ENCODE peak calls at places on chromosome 1, in six cellular contexts. U is HFF-Myc, D is glutamatergic neuron, H is GM13976, V is mucosa of descending colon, W is endothelial cell. J is an unnamed sample.

GRCh38 chr1:16260814-16261213 is 23.8 kb upstream of the CPLANE2 start:
- DNase-seq in U (no peak), D (no peak), H (no peak), V (no peak), W (no peak), J (no peak)

GRCh38 chr1:234169161-234169849 is 204.0 kb upstream of the COA6 start:
- DNase-seq in U (no peak), D (no peak), H (no peak), V (no peak), W (no peak), J (no peak)

GRCh38 chr1:1732381-1732780 is 8.2 kb upstream of the CDK11A start:
- DNase-seq in U (no peak), D (no peak), H (no peak), V (no peak), W (no peak), J (no peak)

GRCh38 chr1:66217021-66217420 is 316.9 kb upstream of the SGIP1 start:
- DNase-seq in U (no peak), D (no peak), H (no peak), V (no peak), W (no peak), J (no peak)

GRCh38 chr1:155969377-155969791 is 9.0 kb downstream of the ARHGEF2 start:
- DNase-seq in U (no peak), D (no peak), H (no peak), V (no peak), W (no peak), J (no peak)

GRCh38 chr1:174815474-174815908 is 184.3 kb upstream of the CACYBP start:
- DNase-seq in U (no peak), D (no peak), H (peak), V (no peak), W (no peak), J (no peak)

GRCh38 chr1:119774746-119775495 is 6.2 kb upstream of the HMGCS2 start:
- DNase-seq in U (no peak), D (no peak), H (no peak), V (peak), W (no peak), J (no peak)

GRCh38 chr1:95035536-95035935 is 37.2 kb downstream of the ALG14 start:
- DNase-seq in U (peak), D (no peak), H (no peak), V (no peak), W (no peak), J (no peak)

GRCh38 chr1:225651872-225652725 is 824 bp downstream of the ENAH start:
- DNase-seq in U (no peak), D (peak), H (no peak), V (peak), W (no peak), J (no peak)

GRCh38 chr1:54105736-54106269 is 47.0 kb downstream of the CDCP2 start:
- DNase-seq in U (no peak), D (no peak), H (no peak), V (no peak), W (no peak), J (no peak)

GRCh38 chr1:11051781-11052510 is 4.9 kb upstream of the MASP2 start:
- DNase-seq in U (no peak), D (no peak), H (no peak), V (no peak), W (no peak), J (no peak)

GRCh38 chr1:174217787-174218574 is 58.7 kb downstream of the RABGAP1L start:
- DNase-seq in U (peak), D (no peak), H (no peak), V (no peak), W (no peak), J (no peak)

GRCh38 chr1:179953974-179954493 is 576 bp upstream of the CEP350 start:
- DNase-seq in U (peak), D (no peak), H (peak), V (peak), W (peak), J (peak)

GRCh38 chr1:43577647-43578542 is 47.2 kb downstream of the PTPRF start:
- DNase-seq in U (no peak), D (peak), H (no peak), V (no peak), W (no peak), J (no peak)

GRCh38 chr1:114010433-114011184 is 31.3 kb downstream of the OLFML3 start:
- DNase-seq in U (no peak), D (no peak), H (no peak), V (no peak), W (no peak), J (no peak)

GRCh38 chr1:16043521-16043920 is at the start of gene CLCNKB:
- DNase-seq in U (no peak), D (no peak), H (no peak), V (peak), W (no peak), J (no peak)

GRCh38 chr1:109254621-109255096 is 5.3 kb downstream of the CELSR2 start:
- DNase-seq in U (no peak), D (peak), H (no peak), V (no peak), W (no peak), J (no peak)

GRCh38 chr1:10651793-10652192 is 144.7 kb downstream of the CASZ1 start:
- DNase-seq in U (no peak), D (no peak), H (no peak), V (peak), W (no peak), J (no peak)

GRCh38 chr1:155083865-155084721 is 5.5 kb downstream of the EFNA3 start:
- DNase-seq in U (no peak), D (no peak), H (no peak), V (peak), W (no peak), J (no peak)

GRCh38 chr1:156584813-156585212 is 5.3 kb downstream of the TTC24 start:
- DNase-seq in U (no peak), D (peak), H (peak), V (no peak), W (no peak), J (no peak)

GRCh38 chr1:225825078-225825477 is 15.2 kb downstream of the EPHX1 start:
- DNase-seq in U (no peak), D (no peak), H (no peak), V (no peak), W (no peak), J (no peak)

GRCh38 chr1:211135342-211135950 is 1.5 kb upstream of the KCNH1 start:
- DNase-seq in U (peak), D (no peak), H (peak), V (no peak), W (no peak), J (no peak)
- TF ChIP-seq CTCF in U (peak), D (peak), H (peak), V (no peak), W (peak), J (peak)

DNA sequence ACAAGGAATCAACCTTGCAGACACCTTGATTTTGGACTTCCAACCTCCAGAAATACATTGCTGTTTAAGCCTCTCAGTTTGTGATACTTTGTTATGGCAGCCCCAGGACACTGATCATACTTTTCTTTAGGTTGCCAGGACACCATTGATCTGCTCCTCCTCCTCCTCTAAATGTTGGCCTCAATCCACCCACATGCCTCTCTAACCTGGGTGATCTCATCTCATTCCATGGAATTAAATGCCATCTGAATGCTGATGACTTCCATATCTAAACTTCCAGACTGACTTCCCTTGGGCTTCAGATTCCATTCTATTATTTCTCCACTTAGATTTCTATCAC is 7.4 kb upstream of the PPP1R15B start:
- DNase-seq in U (no peak), D (no peak), H (no peak), V (no peak), W (no peak), J (no peak)
- TF ChIP-seq CTCF in U (no peak), D (no peak), H (no peak), V (no peak), W (no peak), J (no peak)

DNA sequence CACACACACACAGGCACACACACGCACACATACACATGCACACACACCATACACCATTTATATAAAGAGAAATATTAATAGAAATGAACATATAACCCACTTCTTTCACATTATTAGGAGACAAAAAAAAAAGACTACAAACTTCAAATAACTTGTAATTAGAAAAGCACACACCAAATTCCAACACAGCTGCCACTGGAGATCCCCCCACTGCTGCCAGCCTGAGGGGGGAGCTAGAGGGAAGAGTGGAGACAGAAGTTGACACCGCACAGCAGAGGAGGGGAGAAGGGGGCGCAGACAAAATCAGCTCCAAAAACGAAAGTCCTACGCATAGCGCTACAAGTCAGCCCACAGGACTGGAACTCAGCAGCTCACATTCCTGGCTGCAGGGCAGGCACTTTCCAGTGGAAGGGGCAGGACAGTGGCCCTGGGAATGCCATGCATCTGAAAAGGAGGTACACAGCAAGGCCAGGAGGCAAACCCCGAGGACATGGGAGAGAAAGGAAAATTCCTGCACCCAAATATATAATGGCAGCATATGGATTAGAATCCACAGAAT is 36.5 kb downstream of the LGALS8 start:
- DNase-seq in U (no peak), D (no peak), H (no peak), V (no peak), W (no peak), J (no peak)
- TF ChIP-seq CTCF in U (peak), D (no peak), H (no peak), V (no peak), W (no peak), J (no peak)

DNA sequence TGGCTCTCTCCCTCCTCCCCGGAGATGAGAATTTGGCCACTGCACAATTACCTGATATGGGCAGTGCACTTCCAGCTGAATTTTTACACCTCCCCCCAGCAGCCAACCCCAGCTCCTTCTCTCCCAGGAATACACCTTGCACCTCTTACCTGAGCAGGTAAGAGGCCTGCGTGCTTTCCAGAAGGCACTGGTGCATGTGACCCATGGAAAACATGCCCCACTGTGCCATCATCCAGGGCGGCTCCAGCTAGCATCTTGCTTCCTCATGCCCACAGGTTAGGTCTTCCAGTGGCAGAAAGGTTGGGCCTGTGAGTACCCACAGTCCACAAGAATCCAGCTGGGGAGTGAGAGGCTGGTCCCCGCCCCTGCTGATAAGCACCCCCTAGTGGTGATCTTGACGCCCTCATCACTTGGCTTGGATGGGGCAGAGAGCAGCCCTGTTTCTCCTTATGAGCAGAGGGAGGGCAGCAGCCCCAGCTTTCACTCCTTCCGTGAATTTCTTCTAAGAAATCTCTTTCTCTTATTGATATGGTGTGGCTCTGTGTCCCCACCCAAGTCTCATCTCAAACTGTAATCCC is 57.8 kb downstream of the EDARADD start:
- DNase-seq in U (no peak), D (peak), H (peak), V (peak), W (peak), J (peak)
- TF ChIP-seq CTCF in U (peak), D (peak), H (peak), V (peak), W (peak), J (peak)

GRCh38 chr1:70142120-70142519 is 63.3 kb downstream of the LRRC40 start:
- DNase-seq in U (no peak), D (no peak), H (no peak), V (no peak), W (no peak), J (no peak)

GRCh38 chr1:70146488-70146887 is 58.9 kb downstream of the LRRC40 start:
- DNase-seq in U (peak), D (no peak), H (no peak), V (no peak), W (no peak), J (no peak)

GRCh38 chr1:70143052-70143659 is 62.2 kb downstream of the LRRC40 start:
- DNase-seq in U (peak), D (no peak), H (no peak), V (no peak), W (no peak), J (no peak)

GRCh38 chr1:70140343-70140742 is 65.0 kb downstream of the LRRC40 start:
- DNase-seq in U (no peak), D (no peak), H (no peak), V (peak), W (no peak), J (no peak)

DNA sequence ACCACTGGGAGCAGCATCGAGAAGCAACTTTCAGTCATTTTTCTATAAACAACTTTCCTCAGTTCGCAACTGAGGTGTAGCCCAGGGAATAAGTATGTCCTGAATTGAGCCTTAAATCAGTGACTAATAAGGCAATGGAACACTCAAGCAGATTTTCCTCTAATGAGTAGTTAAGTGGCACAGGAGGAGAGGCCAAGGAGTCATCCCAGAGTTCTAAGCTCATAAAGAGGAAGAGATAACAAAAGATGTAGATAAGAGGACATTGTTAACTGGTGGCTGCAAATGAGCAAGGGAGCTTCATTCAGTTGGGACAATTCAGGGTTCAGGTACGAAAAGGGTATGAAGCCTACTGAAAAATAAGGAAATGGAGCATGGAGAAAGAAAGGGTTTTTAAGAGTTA is 64.5 kb downstream of the LRRC40 start:
- DNase-seq in U (no peak), D (no peak), H (no peak), V (no peak), W (no peak), J (no peak)
- TF ChIP-seq CTCF in U (no peak), D (no peak), H (no peak), V (no peak), W (no peak), J (no peak)

DNA sequence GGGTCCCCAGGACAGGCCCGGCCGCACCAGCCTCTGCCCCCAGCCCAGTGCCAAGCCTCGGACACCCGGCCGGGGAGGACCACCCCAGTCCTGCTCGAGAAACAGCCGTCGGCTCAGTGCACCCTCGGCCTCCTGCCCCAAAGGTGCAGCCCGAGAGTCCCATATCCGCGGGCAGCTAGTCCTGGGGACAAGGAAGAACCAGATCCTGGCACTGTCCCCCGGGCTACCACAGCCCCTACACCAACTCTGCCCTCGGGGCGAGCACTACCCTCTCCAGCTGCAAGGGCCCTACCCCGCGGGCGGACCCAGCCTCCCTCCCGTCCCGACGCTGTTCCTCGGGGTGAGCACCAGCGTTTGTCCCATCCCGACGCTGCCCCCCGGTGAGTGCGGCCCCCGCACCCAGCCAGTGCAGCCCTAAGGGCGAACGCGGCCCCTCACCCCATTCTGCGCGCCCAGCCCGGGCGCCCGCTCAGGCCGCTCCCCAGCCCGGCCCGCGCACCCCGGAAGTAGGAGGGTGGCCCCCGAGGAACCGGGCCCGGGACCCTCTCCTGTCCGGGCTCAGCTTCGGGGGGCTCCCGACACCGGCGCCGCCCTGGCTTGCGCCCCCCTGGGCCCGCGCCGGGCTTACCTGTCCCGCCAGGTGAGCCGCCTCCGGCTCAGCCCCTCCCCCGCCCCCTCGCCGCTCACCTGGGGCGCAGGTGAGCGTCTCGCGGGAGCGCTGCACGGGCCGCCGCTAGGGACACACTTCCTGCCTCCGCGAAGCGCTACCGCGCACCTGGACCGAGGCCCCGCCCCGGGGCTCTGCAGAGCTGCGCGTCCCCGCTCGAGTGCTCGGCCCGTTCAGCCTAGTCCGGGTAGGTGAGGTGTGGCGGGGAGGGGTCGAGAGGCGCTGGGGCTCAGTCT is at the start of gene KDF1:
- DNase-seq in U (no peak), D (no peak), H (no peak), V (peak), W (no peak), J (no peak)
- TF ChIP-seq CTCF in U (no peak), D (no peak), H (no peak), V (no peak), W (no peak), J (no peak)

DNA sequence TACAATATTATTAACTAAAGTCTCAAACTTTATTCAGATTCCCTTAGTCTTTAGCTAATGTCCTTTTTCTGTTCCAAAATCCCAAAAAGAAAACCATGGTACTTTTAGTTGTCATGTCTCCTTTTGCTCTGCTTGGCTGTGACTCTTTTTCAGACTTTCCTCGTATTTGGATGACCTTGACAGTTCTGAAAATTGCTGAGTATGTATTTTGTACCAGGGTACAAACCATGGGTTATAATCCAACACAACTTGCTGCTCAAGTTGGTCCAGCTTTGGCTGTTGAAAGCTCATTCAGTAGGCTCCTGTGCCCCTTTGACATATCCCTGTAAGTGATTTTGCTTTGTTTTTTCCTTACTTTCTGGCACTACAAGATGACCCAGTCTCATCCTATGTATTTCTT is 51.7 kb downstream of the PALMD start:
- DNase-seq in U (no peak), D (no peak), H (no peak), V (no peak), W (no peak), J (no peak)
- TF ChIP-seq CTCF in U (no peak), D (no peak), H (no peak), V (no peak), W (no peak), J (no peak)